ENCODE peak calls at places on chromosomes 11 and 22, in four cellular contexts. R is HEK293T, H is GM12878, T is HepG2. W is an unnamed sample.
A peak's percentile ranks its signal among the peaks of the same experiment; 100 is the strongest.

GRCh38 chr11:2675540-2675939 is 24.3 kb downstream of the KCNQ1OT1 start:
- DNase-seq in R (no peak), H (no peak), T (no peak), W (no peak)

GRCh38 chr22:49232319-49233067 is 595.2 kb downstream of the BRD1 start:
- DNase-seq in R (no peak), H (no peak), T (no peak), W (no peak)

GRCh38 chr11:71293961-71294782 is 41.8 kb upstream of the SHANK2 start:
- DNase-seq in R (no peak), H (no peak), T (no peak), W (no peak)

GRCh38 chr11:120657306-120658070 is 145.9 kb downstream of the GRIK4 start:
- DNase-seq in R (no peak), H (peak; percentile 61), T (no peak), W (no peak)

GRCh38 chr11:2661173-2662023 is 38.4 kb downstream of the KCNQ1OT1 start:
- DNase-seq in R (no peak), H (no peak), T (no peak), W (no peak)

GRCh38 chr22:42947211-42947990 is 67.5 kb downstream of the PACSIN2 start:
- DNase-seq in R (no peak), H (no peak), T (peak; percentile 87), W (no peak)

GRCh38 chr11:119878990-119879389 is 150.0 kb upstream of the NECTIN1 start:
- DNase-seq in R (no peak), H (no peak), T (no peak), W (no peak)

GRCh38 chr11:92859290-92859689 is 110.2 kb upstream of the MTNR1B start:
- DNase-seq in R (no peak), H (no peak), T (no peak), W (no peak)

GRCh38 chr11:35214792-35215193 is 75.8 kb downstream of the CD44 start:
- DNase-seq in R (no peak), H (no peak), T (no peak), W (peak; percentile 91)

GRCh38 chr11:110296226-110297081 is at the start of gene RDX:
- DNase-seq in R (peak; percentile 81), H (no peak), T (peak; percentile 52), W (peak; percentile 63)

GRCh38 chr11:44785856-44786606 is 59.3 kb downstream of the TSPAN18 start:
- DNase-seq in R (peak; percentile 28), H (no peak), T (no peak), W (no peak)

GRCh38 chr11:79363261-79363660 is 77.6 kb downstream of the TENM4 start:
- DNase-seq in R (no peak), H (no peak), T (no peak), W (no peak)

DNA sequence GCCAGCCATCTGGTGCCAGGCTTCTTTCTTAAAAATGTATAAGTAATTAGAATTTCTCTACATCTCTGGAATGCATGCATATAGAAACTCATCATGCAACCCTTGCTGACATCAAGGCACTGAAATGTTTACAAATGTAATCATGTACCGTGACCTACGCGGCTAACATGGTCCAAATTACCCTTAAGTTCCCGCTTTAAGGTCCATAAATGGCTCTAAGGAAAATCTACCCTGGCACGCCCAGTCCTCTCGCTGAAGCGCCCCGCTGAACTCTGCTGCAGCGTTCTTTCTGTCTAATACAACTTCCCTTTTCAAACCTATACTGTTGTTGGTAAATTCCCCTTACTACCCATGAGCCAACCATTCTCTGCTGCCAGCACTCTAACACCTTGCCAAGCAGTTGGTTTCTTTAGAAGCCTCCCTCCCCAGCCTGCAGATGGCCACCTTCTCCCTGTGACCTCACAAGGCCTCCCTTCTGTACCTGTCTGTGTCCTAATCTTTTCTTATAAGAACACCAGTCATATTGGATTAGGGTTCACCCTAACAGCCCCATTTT is 13.5 kb upstream of the HMOX1 start:
- DNase-seq in R (no peak), H (peak; percentile 65), T (no peak), W (no peak)
- TF ChIP-seq SUZ12 in R (no peak), H (no peak), T (no peak), W (no peak)

GRCh38 chr22:33063611-33064010 is 5.4 kb upstream of the SYN3 start:
- DNase-seq in R (no peak), H (no peak), T (no peak), W (no peak)

GRCh38 chr22:33057363-33057995 is 702 bp downstream of the SYN3 start:
- DNase-seq in R (no peak), H (no peak), T (no peak), W (no peak)

GRCh38 chr22:33065230-33065629 is 7.0 kb upstream of the SYN3 start:
- DNase-seq in R (no peak), H (no peak), T (no peak), W (no peak)

GRCh38 chr22:33062402-33062801 is 4.2 kb upstream of the SYN3 start:
- DNase-seq in R (no peak), H (no peak), T (no peak), W (no peak)
- TF ChIP-seq SUZ12 in R (no peak), H (no peak), T (no peak), W (no peak)

DNA sequence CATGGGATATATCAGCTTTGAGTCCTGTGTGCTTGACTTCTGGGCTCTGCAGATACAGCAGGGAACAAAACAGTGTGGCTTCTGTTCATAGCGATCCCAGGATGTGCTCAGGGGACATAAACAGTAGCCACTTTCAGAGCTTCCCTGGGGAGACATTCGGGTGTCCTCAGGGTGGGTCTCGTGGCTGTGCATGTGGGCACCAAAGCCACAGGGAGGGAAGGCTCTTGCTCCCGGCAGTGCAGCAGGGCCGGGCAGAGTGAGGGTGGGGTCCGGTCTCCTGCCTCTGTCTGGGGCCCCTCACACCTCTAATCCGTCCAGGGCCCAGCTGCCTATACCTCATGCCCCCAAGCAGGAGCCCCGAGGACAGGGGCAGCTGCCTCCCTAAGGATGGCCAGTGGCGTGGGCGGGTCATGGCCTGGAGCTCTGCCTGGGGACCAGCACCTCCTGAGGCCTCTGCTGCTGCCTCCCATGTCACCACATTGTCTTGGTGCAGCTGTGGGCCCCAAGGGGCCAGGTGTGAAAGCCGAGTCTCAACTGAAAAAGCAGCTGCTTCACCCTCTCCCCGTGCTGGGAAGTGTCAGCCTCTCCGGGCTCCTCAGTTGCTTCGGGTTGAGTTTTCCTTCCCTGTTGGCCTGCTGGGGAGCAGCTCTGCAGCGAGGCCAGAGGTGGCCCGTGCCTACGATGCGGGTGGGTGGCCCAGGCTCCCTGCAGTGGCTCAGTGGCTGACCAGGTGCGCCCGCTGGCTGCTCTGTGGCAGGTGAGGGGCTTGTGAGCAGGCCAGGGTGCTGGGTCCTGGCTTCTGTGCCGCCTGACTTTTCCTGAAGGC is 3.8 kb downstream of the TPCN2 start:
- DNase-seq in R (no peak), H (no peak), T (no peak), W (no peak)
- TF ChIP-seq SUZ12 in R (no peak), H (no peak), T (no peak), W (no peak)

DNA sequence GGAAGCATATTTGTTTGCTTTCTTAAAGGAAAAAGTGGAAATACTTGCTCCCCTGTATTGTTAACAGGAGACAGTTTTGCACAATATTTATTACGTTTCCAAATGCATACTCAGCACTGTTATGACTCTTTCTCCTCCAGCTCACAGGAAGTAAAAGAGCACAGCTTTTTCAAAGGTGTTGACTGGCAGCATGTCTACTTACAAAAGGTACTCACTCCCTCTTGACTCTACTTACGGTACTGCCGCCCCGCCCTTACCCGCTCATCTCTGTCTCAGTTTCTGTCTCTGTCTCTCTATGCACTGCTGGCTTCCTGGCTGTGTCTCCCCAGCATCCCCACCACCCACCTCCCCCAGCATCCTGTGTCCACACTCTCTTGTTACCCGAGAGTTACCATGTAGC is 32.2 kb upstream of the MYO18B start:
- DNase-seq in R (no peak), H (peak; percentile 12), T (no peak), W (no peak)
- TF ChIP-seq SUZ12 in R (no peak), H (no peak), T (no peak), W (no peak)

GRCh38 chr11:9656864-9657263 is 7.0 kb upstream of the SWAP70 start:
- DNase-seq in R (no peak), H (no peak), T (no peak), W (no peak)
- TF ChIP-seq SUZ12 in R (no peak), H (no peak), T (no peak), W (no peak)

GRCh38 chr11:62999649-63000048 is 14.9 kb upstream of the SLC22A6 start:
- DNase-seq in R (no peak), H (no peak), T (no peak), W (no peak)

GRCh38 chr11:62999156-62999555 is 14.4 kb upstream of the SLC22A6 start:
- DNase-seq in R (no peak), H (no peak), T (no peak), W (no peak)

GRCh38 chr11:62994775-62995174 is 10.0 kb upstream of the SLC22A6 start:
- DNase-seq in R (no peak), H (no peak), T (no peak), W (no peak)

DNA sequence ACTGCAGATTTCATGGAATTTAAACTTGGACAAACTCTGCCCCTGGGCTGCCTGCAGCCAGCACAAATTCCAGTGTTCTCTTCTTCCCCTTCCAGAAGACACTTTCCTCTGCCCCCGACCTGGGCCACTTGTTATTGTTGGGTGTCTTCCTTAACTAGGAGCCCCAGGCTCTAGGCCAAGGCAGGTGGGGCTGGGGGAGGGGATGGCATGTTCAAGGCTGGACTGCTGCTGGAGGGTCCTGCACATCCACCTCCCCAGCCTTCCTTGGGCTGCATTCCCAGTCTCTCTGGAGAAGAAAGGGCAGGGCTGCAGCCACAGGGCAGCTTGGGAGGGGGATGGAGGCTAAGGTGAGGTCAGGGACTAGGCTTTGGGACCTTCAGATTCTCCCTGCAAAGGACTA is 11.5 kb upstream of the SLC22A6 start:
- DNase-seq in R (no peak), H (no peak), T (no peak), W (no peak)
- TF ChIP-seq SUZ12 in R (no peak), H (no peak), T (no peak), W (no peak)

W was measured in NT2/D1.